ENCODE peak calls at places on chromosomes 16 and 17, in five cellular contexts. D is Calu3; V is effector memory CD4-positive, alpha-beta T cell; P is tibial nerve; E is B cell. N is an unnamed sample.

GRCh38 chr16:10931133-10931532 is 11.1 kb downstream of the DEXI start:
- DNase-seq in D (no peak), V (no peak), P (no peak), E (no peak), N (no peak)

GRCh38 chr17:28717578-28718316 is at the start of gene RAB34:
- DNase-seq in D (peak; percentile 70), V (no peak), P (peak; percentile 63), E (peak; percentile 58), N (peak; percentile 52)

GRCh38 chr17:50222922-50223321 is 21.5 kb upstream of the COL1A1 start:
- DNase-seq in D (no peak), V (no peak), P (no peak), E (no peak), N (no peak)

GRCh38 chr16:2147378-2147777 is 1.0 kb upstream of the RAB26 start:
- DNase-seq in D (no peak), V (no peak), P (no peak), E (no peak), N (no peak)

GRCh38 chr16:82991941-82992675 is 365.3 kb downstream of the CDH13 start:
- DNase-seq in D (no peak), V (no peak), P (no peak), E (no peak), N (no peak)

GRCh38 chr17:29588017-29588557 is 1.4 kb downstream of the GIT1 start:
- DNase-seq in D (no peak), V (no peak), P (no peak), E (no peak), N (no peak)

GRCh38 chr17:2484876-2485275 is 26.8 kb downstream of the METTL16 start:
- DNase-seq in D (no peak), V (no peak), P (no peak), E (no peak), N (no peak)

GRCh38 chr16:30357085-30357714 is 2.1 kb upstream of the CD2BP2 start:
- DNase-seq in D (no peak), V (no peak), P (no peak), E (no peak), N (no peak)

GRCh38 chr17:19533718-19534561 is at the start of gene SLC47A1:
- DNase-seq in D (peak; percentile 4), V (no peak), P (no peak), E (no peak), N (no peak)

GRCh38 chr17:81025065-81025751 is 9.7 kb upstream of the BAIAP2 start:
- DNase-seq in D (no peak), V (no peak), P (no peak), E (no peak), N (no peak)

GRCh38 chr17:30239089-30239462 is 3.6 kb upstream of the SLC6A4 start:
- DNase-seq in D (no peak), V (no peak), P (no peak), E (no peak), N (no peak)

GRCh38 chr17:57834146-57834741 is 15.6 kb downstream of the MRPS23 start:
- DNase-seq in D (no peak), V (no peak), P (no peak), E (no peak), N (no peak)

GRCh38 chr16:88601313-88602036 is 31.3 kb downstream of the ZC3H18 start:
- DNase-seq in D (no peak), V (no peak), P (no peak), E (no peak), N (no peak)

N was measured in Peyer's patch.